ENCODE peak calls at places on chromosome 10, in six cellular contexts. One of them, this sample, is unnamed.

GRCh38 chr10:114095676-114096331 is 52.1 kb downstream of the ADRB1 start:
- DNase-seq in transverse colon: no peak
- DNase-seq in left ventricle myocardium inferior: no peak
- DNase-seq in brain microvascular endothelial cell: no peak
- DNase-seq in BJ: no peak
- DNase-seq in dorsolateral prefrontal cortex: no peak
- DNase-seq in this sample: peak

GRCh38 chr10:58641095-58641531 is 128.4 kb downstream of the BICC1 start:
- DNase-seq in transverse colon: no peak
- DNase-seq in left ventricle myocardium inferior: no peak
- DNase-seq in brain microvascular endothelial cell: peak
- DNase-seq in BJ: peak
- DNase-seq in dorsolateral prefrontal cortex: no peak
- DNase-seq in this sample: no peak

GRCh38 chr10:112813866-112814596 is 136.0 kb upstream of the TCF7L2 start:
- DNase-seq in transverse colon: no peak
- DNase-seq in left ventricle myocardium inferior: no peak
- DNase-seq in brain microvascular endothelial cell: no peak
- DNase-seq in BJ: no peak
- DNase-seq in dorsolateral prefrontal cortex: no peak
- DNase-seq in this sample: no peak

GRCh38 chr10:131033166-131034085 is 278.1 kb downstream of the TCERG1L start:
- DNase-seq in transverse colon: no peak
- DNase-seq in left ventricle myocardium inferior: no peak
- DNase-seq in brain microvascular endothelial cell: no peak
- DNase-seq in BJ: no peak
- DNase-seq in dorsolateral prefrontal cortex: no peak
- DNase-seq in this sample: no peak

GRCh38 chr10:119933179-119933578 is 40.6 kb downstream of the SEC23IP start:
- DNase-seq in transverse colon: no peak
- DNase-seq in left ventricle myocardium inferior: no peak
- DNase-seq in brain microvascular endothelial cell: no peak
- DNase-seq in BJ: no peak
- DNase-seq in dorsolateral prefrontal cortex: no peak
- DNase-seq in this sample: no peak

GRCh38 chr10:29482591-29483421 is 152.0 kb downstream of the SVIL start:
- DNase-seq in transverse colon: no peak
- DNase-seq in left ventricle myocardium inferior: no peak
- DNase-seq in brain microvascular endothelial cell: peak
- DNase-seq in BJ: no peak
- DNase-seq in dorsolateral prefrontal cortex: no peak
- DNase-seq in this sample: no peak

GRCh38 chr10:49394933-49395740 is 752 bp downstream of the DRGX start:
- DNase-seq in transverse colon: no peak
- DNase-seq in left ventricle myocardium inferior: no peak
- DNase-seq in brain microvascular endothelial cell: no peak
- DNase-seq in BJ: no peak
- DNase-seq in dorsolateral prefrontal cortex: no peak
- DNase-seq in this sample: no peak

GRCh38 chr10:97278491-97278989 is 13.9 kb downstream of the ARHGAP19 start:
- DNase-seq in transverse colon: no peak
- DNase-seq in left ventricle myocardium inferior: no peak
- DNase-seq in brain microvascular endothelial cell: peak
- DNase-seq in BJ: peak
- DNase-seq in dorsolateral prefrontal cortex: no peak
- DNase-seq in this sample: peak

GRCh38 chr10:21499910-21500577 is 25.4 kb downstream of the SKIDA1 start:
- DNase-seq in transverse colon: no peak
- DNase-seq in left ventricle myocardium inferior: peak
- DNase-seq in brain microvascular endothelial cell: no peak
- DNase-seq in BJ: no peak
- DNase-seq in dorsolateral prefrontal cortex: no peak
- DNase-seq in this sample: no peak

GRCh38 chr10:125734823-125735222 is 15.3 kb downstream of the EDRF1 start:
- DNase-seq in transverse colon: no peak
- DNase-seq in left ventricle myocardium inferior: no peak
- DNase-seq in brain microvascular endothelial cell: no peak
- DNase-seq in BJ: no peak
- DNase-seq in dorsolateral prefrontal cortex: no peak
- DNase-seq in this sample: no peak

GRCh38 chr10:4405828-4406227 is 420.2 kb upstream of the AKR1E2 start:
- DNase-seq in transverse colon: no peak
- DNase-seq in left ventricle myocardium inferior: no peak
- DNase-seq in brain microvascular endothelial cell: no peak
- DNase-seq in BJ: no peak
- DNase-seq in dorsolateral prefrontal cortex: no peak
- DNase-seq in this sample: no peak

GRCh38 chr10:12466701-12467100 is 117.4 kb downstream of the CAMK1D start:
- DNase-seq in transverse colon: no peak
- DNase-seq in left ventricle myocardium inferior: no peak
- DNase-seq in brain microvascular endothelial cell: peak
- DNase-seq in BJ: no peak
- DNase-seq in dorsolateral prefrontal cortex: no peak
- DNase-seq in this sample: no peak

GRCh38 chr10:44716470-44716869 is 194.7 kb upstream of the TMEM72 start:
- DNase-seq in transverse colon: no peak
- DNase-seq in left ventricle myocardium inferior: no peak
- DNase-seq in brain microvascular endothelial cell: no peak
- DNase-seq in BJ: no peak
- DNase-seq in dorsolateral prefrontal cortex: no peak
- DNase-seq in this sample: no peak

GRCh38 chr10:110138197-110138812 is 69.1 kb upstream of the MXI1 start:
- DNase-seq in transverse colon: no peak
- DNase-seq in left ventricle myocardium inferior: no peak
- DNase-seq in brain microvascular endothelial cell: peak
- DNase-seq in BJ: peak
- DNase-seq in dorsolateral prefrontal cortex: no peak
- DNase-seq in this sample: no peak

GRCh38 chr10:56082169-56082568 is 278.9 kb downstream of the ZWINT start:
- DNase-seq in transverse colon: no peak
- DNase-seq in left ventricle myocardium inferior: no peak
- DNase-seq in brain microvascular endothelial cell: no peak
- DNase-seq in BJ: no peak
- DNase-seq in dorsolateral prefrontal cortex: no peak
- DNase-seq in this sample: no peak

GRCh38 chr10:110429301-110429700 is 68.4 kb upstream of the DUSP5 start:
- DNase-seq in transverse colon: peak
- DNase-seq in left ventricle myocardium inferior: no peak
- DNase-seq in brain microvascular endothelial cell: no peak
- DNase-seq in BJ: no peak
- DNase-seq in dorsolateral prefrontal cortex: no peak
- DNase-seq in this sample: no peak

GRCh38 chr10:115948415-115948814 is 324.6 kb downstream of the GFRA1 start:
- DNase-seq in transverse colon: no peak
- DNase-seq in left ventricle myocardium inferior: no peak
- DNase-seq in brain microvascular endothelial cell: no peak
- DNase-seq in BJ: no peak
- DNase-seq in dorsolateral prefrontal cortex: no peak
- DNase-seq in this sample: no peak

GRCh38 chr10:22043327-22043633 is 39.8 kb upstream of the DNAJC1 start:
- DNase-seq in transverse colon: no peak
- DNase-seq in left ventricle myocardium inferior: no peak
- DNase-seq in brain microvascular endothelial cell: no peak
- DNase-seq in BJ: no peak
- DNase-seq in dorsolateral prefrontal cortex: no peak
- DNase-seq in this sample: no peak

GRCh38 chr10:51892313-51892712 is 192.9 kb upstream of the CSTF2T start:
- DNase-seq in transverse colon: no peak
- DNase-seq in left ventricle myocardium inferior: no peak
- DNase-seq in brain microvascular endothelial cell: no peak
- DNase-seq in BJ: no peak
- DNase-seq in dorsolateral prefrontal cortex: no peak
- DNase-seq in this sample: no peak

GRCh38 chr10:84829121-84829520 is 500.7 kb downstream of the CCSER2 start:
- DNase-seq in transverse colon: no peak
- DNase-seq in left ventricle myocardium inferior: no peak
- DNase-seq in brain microvascular endothelial cell: peak
- DNase-seq in BJ: no peak
- DNase-seq in dorsolateral prefrontal cortex: no peak
- DNase-seq in this sample: no peak

GRCh38 chr10:61918140-61918539 is 16.6 kb downstream of the ARID5B start:
- DNase-seq in transverse colon: no peak
- DNase-seq in left ventricle myocardium inferior: no peak
- DNase-seq in brain microvascular endothelial cell: no peak
- DNase-seq in BJ: no peak
- DNase-seq in dorsolateral prefrontal cortex: no peak
- DNase-seq in this sample: no peak

GRCh38 chr10:73584737-73585136 is 6.4 kb downstream of the USP54 start:
- DNase-seq in transverse colon: no peak
- DNase-seq in left ventricle myocardium inferior: no peak
- DNase-seq in brain microvascular endothelial cell: no peak
- DNase-seq in BJ: peak
- DNase-seq in dorsolateral prefrontal cortex: no peak
- DNase-seq in this sample: no peak

GRCh38 chr10:12638103-12638502 is 288.8 kb downstream of the CAMK1D start:
- DNase-seq in transverse colon: peak
- DNase-seq in left ventricle myocardium inferior: no peak
- DNase-seq in brain microvascular endothelial cell: no peak
- DNase-seq in BJ: no peak
- DNase-seq in dorsolateral prefrontal cortex: no peak
- DNase-seq in this sample: no peak

GRCh38 chr10:128029731-128030369 is 96.4 kb downstream of the MKI67 start:
- DNase-seq in transverse colon: no peak
- DNase-seq in left ventricle myocardium inferior: no peak
- DNase-seq in brain microvascular endothelial cell: no peak
- DNase-seq in BJ: no peak
- DNase-seq in dorsolateral prefrontal cortex: no peak
- DNase-seq in this sample: no peak

GRCh38 chr10:132493246-132493755 is 44.3 kb upstream of the INPP5A start:
- DNase-seq in transverse colon: no peak
- DNase-seq in left ventricle myocardium inferior: no peak
- DNase-seq in brain microvascular endothelial cell: no peak
- DNase-seq in BJ: no peak
- DNase-seq in dorsolateral prefrontal cortex: no peak
- DNase-seq in this sample: no peak

GRCh38 chr10:130713105-130713504 is 576.9 kb downstream of the GLRX3 start:
- DNase-seq in transverse colon: no peak
- DNase-seq in left ventricle myocardium inferior: no peak
- DNase-seq in brain microvascular endothelial cell: no peak
- DNase-seq in BJ: no peak
- DNase-seq in dorsolateral prefrontal cortex: no peak
- DNase-seq in this sample: no peak

GRCh38 chr10:95637140-95637539 is 19.4 kb downstream of the ALDH18A1 start:
- DNase-seq in transverse colon: no peak
- DNase-seq in left ventricle myocardium inferior: no peak
- DNase-seq in brain microvascular endothelial cell: no peak
- DNase-seq in BJ: no peak
- DNase-seq in dorsolateral prefrontal cortex: no peak
- DNase-seq in this sample: no peak

GRCh38 chr10:7150349-7150748 is 260.5 kb downstream of the SFMBT2 start:
- DNase-seq in transverse colon: no peak
- DNase-seq in left ventricle myocardium inferior: no peak
- DNase-seq in brain microvascular endothelial cell: no peak
- DNase-seq in BJ: no peak
- DNase-seq in dorsolateral prefrontal cortex: no peak
- DNase-seq in this sample: no peak

GRCh38 chr10:115727114-115727513 is 545.9 kb downstream of the GFRA1 start:
- DNase-seq in transverse colon: no peak
- DNase-seq in left ventricle myocardium inferior: no peak
- DNase-seq in brain microvascular endothelial cell: no peak
- DNase-seq in BJ: no peak
- DNase-seq in dorsolateral prefrontal cortex: no peak
- DNase-seq in this sample: no peak

DNA sequence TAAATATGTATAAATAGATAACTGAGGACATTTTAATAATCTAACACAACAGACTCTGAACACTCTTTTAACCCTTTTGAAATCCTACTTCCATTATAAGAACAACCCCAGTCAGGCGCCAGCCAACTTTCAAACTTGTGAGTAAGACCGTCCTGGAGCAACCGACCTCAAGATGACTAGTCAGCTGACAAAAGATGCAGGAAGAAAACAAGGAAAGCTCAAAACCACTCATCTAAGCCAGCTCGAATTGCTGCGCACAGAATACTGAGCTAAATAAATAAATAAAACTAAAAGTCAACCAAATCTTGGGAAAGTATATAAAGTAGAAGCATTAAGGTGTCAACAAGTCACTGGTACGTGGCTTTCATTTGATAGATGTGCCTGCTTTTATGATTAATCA is 1269.8 kb downstream of the XPNPEP1 start:
- DNase-seq in transverse colon: no peak
- DNase-seq in left ventricle myocardium inferior: no peak
- DNase-seq in brain microvascular endothelial cell: no peak
- DNase-seq in BJ: no peak
- DNase-seq in dorsolateral prefrontal cortex: no peak
- DNase-seq in this sample: no peak
- H3K4me3 ChIP-seq in transverse colon: no peak
- H3K4me3 ChIP-seq in left ventricle myocardium inferior: no peak
- H3K4me3 ChIP-seq in brain microvascular endothelial cell: no peak
- H3K4me3 ChIP-seq in BJ: no peak
- H3K4me3 ChIP-seq in dorsolateral prefrontal cortex: no peak
- H3K4me3 ChIP-seq in this sample: no peak

GRCh38 chr10:53864850-53865249 is 936.2 kb downstream of the PCDH15 start:
- DNase-seq in transverse colon: no peak
- DNase-seq in left ventricle myocardium inferior: no peak
- DNase-seq in brain microvascular endothelial cell: no peak
- DNase-seq in BJ: no peak
- DNase-seq in dorsolateral prefrontal cortex: no peak
- DNase-seq in this sample: no peak
- TF ChIP-seq CTCF in transverse colon: no peak
- TF ChIP-seq CTCF in left ventricle myocardium inferior: no peak
- TF ChIP-seq CTCF in brain microvascular endothelial cell: no peak
- TF ChIP-seq CTCF in BJ: no peak
- TF ChIP-seq CTCF in dorsolateral prefrontal cortex: no peak
- TF ChIP-seq CTCF in this sample: no peak

DNA sequence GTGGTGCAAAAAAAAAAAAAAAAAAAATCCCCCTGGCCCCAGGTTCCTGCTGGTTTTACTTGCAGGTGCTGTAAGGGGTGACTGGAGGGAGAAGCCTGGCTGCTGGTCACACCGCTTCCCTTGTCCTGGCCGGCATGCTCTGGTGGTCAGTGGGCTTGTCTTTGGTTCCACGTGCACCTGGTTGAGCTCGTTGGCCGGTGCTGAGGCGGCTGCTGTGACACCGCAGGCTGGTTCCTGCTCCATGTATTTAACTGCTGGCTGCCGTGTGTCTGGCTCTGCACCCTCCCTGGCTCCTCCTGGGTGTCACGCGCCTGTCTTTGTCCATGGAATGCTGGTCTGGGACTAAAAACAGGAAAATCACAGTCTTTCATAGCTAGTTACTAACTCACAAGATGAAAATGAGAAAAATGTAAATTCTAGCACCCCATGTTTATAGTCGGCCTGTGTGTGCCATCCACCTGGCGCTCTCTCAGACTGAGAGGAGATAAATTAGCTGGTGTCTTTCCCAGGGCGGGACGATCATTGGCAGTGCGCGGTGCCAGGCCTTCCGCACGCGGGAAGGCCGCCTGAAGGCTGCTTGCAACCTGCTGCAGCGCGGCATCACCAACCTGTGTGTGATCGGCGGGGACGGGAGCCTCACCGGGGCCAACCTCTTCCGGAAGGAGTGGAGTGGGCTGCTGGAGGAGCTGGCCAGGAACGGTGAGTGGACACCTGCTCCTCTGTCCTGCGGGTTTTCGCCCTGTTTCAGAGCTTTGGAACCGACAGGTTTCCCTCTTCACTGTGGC is 33.7 kb downstream of the PFKP start:
- DNase-seq in transverse colon: no peak
- DNase-seq in left ventricle myocardium inferior: no peak
- DNase-seq in brain microvascular endothelial cell: no peak
- DNase-seq in BJ: no peak
- DNase-seq in dorsolateral prefrontal cortex: no peak
- DNase-seq in this sample: no peak
- H3K4me3 ChIP-seq in transverse colon: no peak
- H3K4me3 ChIP-seq in left ventricle myocardium inferior: no peak
- H3K4me3 ChIP-seq in brain microvascular endothelial cell: no peak
- H3K4me3 ChIP-seq in BJ: no peak
- H3K4me3 ChIP-seq in dorsolateral prefrontal cortex: no peak
- H3K4me3 ChIP-seq in this sample: no peak

GRCh38 chr10:101226506-101226887 is 2.8 kb downstream of the LBX1 start:
- DNase-seq in transverse colon: no peak
- DNase-seq in left ventricle myocardium inferior: no peak
- DNase-seq in brain microvascular endothelial cell: no peak
- DNase-seq in BJ: no peak
- DNase-seq in dorsolateral prefrontal cortex: no peak
- DNase-seq in this sample: no peak
- TF ChIP-seq CTCF in transverse colon: no peak
- TF ChIP-seq CTCF in left ventricle myocardium inferior: no peak
- TF ChIP-seq CTCF in brain microvascular endothelial cell: no peak
- TF ChIP-seq CTCF in BJ: no peak
- TF ChIP-seq CTCF in dorsolateral prefrontal cortex: no peak
- TF ChIP-seq CTCF in this sample: no peak